ENCODE peak calls at places on chromosomes 7 and 10, in ten cellular contexts. H is adipocyte; I is germinal center; R is hypothalamus; D is T-helper 9 cell; S is astrocyte of the hippocampus; Q is mammary epithelial cell; Y is endothelial cell; E is COR-L47; U is activated T-helper 1 cell treated with anti-CD3 and anti-CD28 coated beads, Interleukin-2, amount 50 U/mL, for 16 hours. F is an unnamed sample.

GRCh38 chr7:2355079-2356008 is 717 bp downstream of the EIF3B start:
- DNase-seq in H (peak; percentile 49), I (peak; percentile 13), R (peak; percentile 11), D (no peak), S (peak; percentile 26), Q (peak; percentile 18), Y (peak; percentile 30), E (no peak), U (no peak), F (peak; percentile 28)

GRCh38 chr10:31186225-31187010 is 132.6 kb upstream of the ZEB1 start:
- DNase-seq in H (no peak), I (no peak), R (no peak), D (no peak), S (peak; percentile 65), Q (peak; percentile 53), Y (peak; percentile 19), E (no peak), U (no peak), F (no peak)

GRCh38 chr7:157699357-157700013 is 362.7 kb downstream of the DNAJB6 start:
- DNase-seq in H (no peak), I (no peak), R (no peak), D (no peak), S (no peak), Q (no peak), Y (no peak), E (peak; percentile 33), U (no peak), F (no peak)

GRCh38 chr7:158865462-158865922 is 9.1 kb downstream of the DYNC2I1 start:
- DNase-seq in H (no peak), I (no peak), R (no peak), D (no peak), S (no peak), Q (no peak), Y (no peak), E (no peak), U (no peak), F (no peak)

GRCh38 chr10:71064413-71065118 is 147.8 kb upstream of the UNC5B start:
- DNase-seq in H (no peak), I (no peak), R (no peak), D (no peak), S (no peak), Q (no peak), Y (no peak), E (no peak), U (no peak), F (no peak)

GRCh38 chr10:133461841-133462240 is 8.1 kb downstream of the SCART1 start:
- DNase-seq in H (no peak), I (no peak), R (no peak), D (no peak), S (no peak), Q (no peak), Y (no peak), E (no peak), U (no peak), F (peak; percentile 6)

GRCh38 chr7:27377988-27378387 is 135.4 kb downstream of the EVX1 start:
- DNase-seq in H (no peak), I (no peak), R (no peak), D (no peak), S (no peak), Q (no peak), Y (no peak), E (no peak), U (no peak), F (no peak)

GRCh38 chr10:34041871-34042270 is 707.4 kb upstream of the NRP1 start:
- DNase-seq in H (no peak), I (no peak), R (no peak), D (no peak), S (no peak), Q (no peak), Y (no peak), E (no peak), U (no peak), F (no peak)

GRCh38 chr10:17836917-17837316 is 27.8 kb downstream of the MRC1 start:
- DNase-seq in H (peak; percentile 62), I (no peak), R (no peak), D (no peak), S (peak; percentile 71), Q (no peak), Y (peak; percentile 55), E (no peak), U (no peak), F (peak; percentile 58)

GRCh38 chr10:3068201-3068967 is 1.0 kb downstream of the PFKP start:
- DNase-seq in H (peak; percentile 81), I (peak; percentile 45), R (peak; percentile 77), D (peak; percentile 38), S (peak; percentile 84), Q (peak; percentile 42), Y (peak; percentile 63), E (peak; percentile 43), U (no peak), F (peak; percentile 75)

GRCh38 chr10:14534152-14534551 is 203.4 kb upstream of the FRMD4A start:
- DNase-seq in H (no peak), I (no peak), R (no peak), D (no peak), S (no peak), Q (no peak), Y (no peak), E (no peak), U (no peak), F (no peak)

GRCh38 chr10:103797857-103798256 is 57.5 kb downstream of the SH3PXD2A start:
- DNase-seq in H (no peak), I (no peak), R (no peak), D (no peak), S (no peak), Q (no peak), Y (no peak), E (no peak), U (no peak), F (no peak)

GRCh38 chr7:128904381-128905197 is 5.9 kb downstream of the KCP start:
- DNase-seq in H (peak; percentile 74), I (peak; percentile 85), R (no peak), D (no peak), S (peak; percentile 71), Q (peak; percentile 48), Y (no peak), E (peak; percentile 55), U (no peak), F (no peak)